ENCODE peak calls at places on chromosomes 11 and 22, in seven cellular contexts. R, E, F, G, K, I and W are unnamed samples.

GRCh38 chr11:117375960-117376359 is 48.3 kb downstream of the CEP164 start:
- DNase-seq in G (no peak), F (no peak), R (no peak), K (no peak), I (peak), E (no peak), W (no peak)

GRCh38 chr11:111976119-111976518 is 39.0 kb downstream of the DIXDC1 start:
- DNase-seq in F (no peak), R (no peak), E (no peak), I (no peak), G (no peak), K (no peak), W (no peak)

GRCh38 chr11:33708970-33709369 is 8.3 kb upstream of the C11orf91 start:
- DNase-seq in K (no peak), I (no peak), E (no peak), F (no peak), R (no peak), G (no peak), W (no peak)

GRCh38 chr11:110093407-110094297 is 460 bp downstream of the ZC3H12C start:
- DNase-seq in E (no peak), K (peak), R (peak), F (peak), G (peak), I (peak), W (peak)

GRCh38 chr11:70881948-70882715 is 370.2 kb downstream of the SHANK2 start:
- DNase-seq in K (no peak), E (no peak), G (no peak), F (no peak), R (no peak), I (no peak), W (no peak)

GRCh38 chr11:35009191-35009940 is 92.9 kb downstream of the PDHX start:
- DNase-seq in K (no peak), G (no peak), F (no peak), R (peak), E (no peak), I (no peak), W (no peak)

GRCh38 chr11:72293910-72294533 is 50.0 kb upstream of the PHOX2A start:
- DNase-seq in R (no peak), K (no peak), F (no peak), I (no peak), E (no peak), G (peak), W (no peak)

GRCh38 chr11:112292785-112293407 is 32.2 kb upstream of the PLET1 start:
- DNase-seq in G (no peak), K (peak), R (peak), E (no peak), F (peak), I (no peak), W (no peak)

GRCh38 chr11:126864934-126865333 is 135.6 kb downstream of the KIRREL3 start:
- DNase-seq in K (no peak), R (no peak), G (no peak), I (no peak), F (no peak), E (no peak), W (no peak)

GRCh38 chr11:111091341-111091740 is 154.2 kb upstream of the POU2AF2 start:
- DNase-seq in E (no peak), I (no peak), F (no peak), G (no peak), R (no peak), K (no peak), W (no peak)

GRCh38 chr11:63906585-63906984 is 10.4 kb downstream of the RCOR2 start:
- DNase-seq in I (no peak), F (no peak), R (no peak), G (no peak), K (no peak), E (peak), W (no peak)

GRCh38 chr11:10506013-10506370 is 35.0 kb downstream of the RNF141 start:
- DNase-seq in G (no peak), R (no peak), F (no peak), K (no peak), E (no peak), I (no peak), W (no peak)

GRCh38 chr22:44500623-44501022 is 2.6 kb upstream of the RTL6 start:
- DNase-seq in R (no peak), K (no peak), F (no peak), I (no peak), G (no peak), E (no peak), W (no peak)

GRCh38 chr22:24133187-24133965 is 47.9 kb upstream of the SUSD2 start:
- DNase-seq in F (no peak), G (no peak), E (no peak), K (no peak), I (no peak), R (peak), W (no peak)

GRCh38 chr11:124987096-124987495 is 33.1 kb downstream of the CCDC15 start:
- DNase-seq in F (no peak), R (no peak), K (no peak), I (no peak), G (no peak), E (no peak), W (no peak)

GRCh38 chr11:61730222-61730994 is 22.0 kb upstream of the MYRF start:
- DNase-seq in G (no peak), R (no peak), K (no peak), F (no peak), E (no peak), I (no peak), W (peak)

GRCh38 chr11:69916806-69917387 is 97.7 kb upstream of the FGF3 start:
- DNase-seq in R (no peak), E (no peak), F (no peak), K (no peak), G (no peak), I (no peak), W (no peak)

GRCh38 chr11:88175004-88175706 is at the start of gene RAB38:
- DNase-seq in R (no peak), F (peak), I (no peak), G (no peak), K (no peak), E (peak), W (no peak)

GRCh38 chr22:44916281-44917231 is 93.2 kb downstream of the PHF21B start:
- DNase-seq in G (no peak), I (no peak), F (no peak), R (no peak), E (no peak), K (no peak), W (no peak)

GRCh38 chr11:2987881-2988280 is 4.2 kb downstream of the NAP1L4 start:
- DNase-seq in G (no peak), F (no peak), R (no peak), E (no peak), K (no peak), I (no peak), W (no peak)

GRCh38 chr22:42170946-42171345 is 40.3 kb upstream of the CYP2D6 start:
- DNase-seq in F (no peak), I (peak), K (no peak), E (no peak), R (no peak), G (no peak), W (peak)

GRCh38 chr11:86548278-86548917 is 124.0 kb downstream of the ME3 start:
- DNase-seq in G (no peak), F (peak), R (peak), I (no peak), E (no peak), K (no peak), W (no peak)

GRCh38 chr11:58527429-58527828 is 19.5 kb upstream of the OR5B21 start:
- DNase-seq in I (no peak), R (no peak), K (no peak), F (no peak), G (no peak), E (no peak), W (no peak)